ENCODE peak calls at places on chromosomes 7 and 10, in four cellular contexts. I, M, N and T are unnamed samples. For H3K4me1, the result is how much of the 10 kb centered on the place peaks cover.

GRCh38 chr10:42652860-42653259 is 14.5 kb upstream of the ZNF33B start:
- DNase-seq in M (no peak), N (no peak), I (no peak), T (no peak)

GRCh38 chr10:132329565-132330485 is 2.2 kb upstream of the LRRC27 start:
- DNase-seq in I (no peak), N (peak), M (no peak), T (no peak)

GRCh38 chr10:111989136-111990050 is 194.2 kb downstream of the GPAM start:
- DNase-seq in N (no peak), I (no peak), M (no peak), T (no peak)

GRCh38 chr10:31028076-31028475 is 3.6 kb downstream of the ZNF438 start:
- DNase-seq in N (no peak), I (no peak), M (no peak), T (no peak)

GRCh38 chr10:87694011-87694794 is 34.5 kb downstream of the PAPSS2 start:
- DNase-seq in M (no peak), N (no peak), I (no peak), T (no peak)

GRCh38 chr10:113538131-113538530 is 14.7 kb upstream of the HABP2 start:
- DNase-seq in M (no peak), I (no peak), N (no peak), T (no peak)

GRCh38 chr10:122375761-122376160 is 1.3 kb downstream of the PLEKHA1 start:
- DNase-seq in M (no peak), I (no peak), N (no peak), T (no peak)

GRCh38 chr10:21082206-21082605 is 185.1 kb upstream of the NEBL start:
- DNase-seq in M (no peak), I (no peak), N (no peak), T (no peak)

GRCh38 chr7:64874114-64874513 is 29.0 kb upstream of the ZNF273 start:
- DNase-seq in N (no peak), I (no peak), M (no peak), T (no peak)

GRCh38 chr7:105988277-105988676 is 25.2 kb downstream of the CDHR3 start:
- DNase-seq in M (no peak), I (no peak), N (no peak), T (no peak)

GRCh38 chr10:36493511-36493880 is 631.9 kb upstream of the ANKRD30A start:
- DNase-seq in M (no peak), N (no peak), I (no peak), T (no peak)

GRCh38 chr7:134829381-134829986 is 50.0 kb downstream of the CALD1 start:
- DNase-seq in I (no peak), N (no peak), M (no peak), T (no peak)

GRCh38 chr7:134827889-134828288 is 48.5 kb downstream of the CALD1 start:
- DNase-seq in M (no peak), I (no peak), N (no peak), T (no peak)

GRCh38 chr7:134826105-134826504 is 46.7 kb downstream of the CALD1 start:
- DNase-seq in N (no peak), M (no peak), I (no peak), T (no peak)

GRCh38 chr7:134828361-134828760 is 48.9 kb downstream of the CALD1 start:
- DNase-seq in M (no peak), N (no peak), I (no peak), T (no peak)

GRCh38 chr7:134827436-134827835 is 48.0 kb downstream of the CALD1 start:
- DNase-seq in N (no peak), I (no peak), M (no peak), T (no peak)
- H3K4me1 ChIP-seq in N (under half), I (under half), M (under half), T (under half)

GRCh38 chr10:15853800-15854199 is 6.5 kb downstream of the MINDY3 start:
- DNase-seq in M (no peak), N (no peak), I (no peak), T (no peak)
- TF ChIP-seq TCF7L2 in M (no peak), N (no peak), I (no peak), T (no peak)

GRCh38 chr7:116443101-116443523 is 56.4 kb upstream of the CAV2 start:
- DNase-seq in M (peak), N (no peak), I (peak), T (peak)
- H3K4me1 ChIP-seq in M (half or more), N (under half), I (under half), T (under half)

DNA sequence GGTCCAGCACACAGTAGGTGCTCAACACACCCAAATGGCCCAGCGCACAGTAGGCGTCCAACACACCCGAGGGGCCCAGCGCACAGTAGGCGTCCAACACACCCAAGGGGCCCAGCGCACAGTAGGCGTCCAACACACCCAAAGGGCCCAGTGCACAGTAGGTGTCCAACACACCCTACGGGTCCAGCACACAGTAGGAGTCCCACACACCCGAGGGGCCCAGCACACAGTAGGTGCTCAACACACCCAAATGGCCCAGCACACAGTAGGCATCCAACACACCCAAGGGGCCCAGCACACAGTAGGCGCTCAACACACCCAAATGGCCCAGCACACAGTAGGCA is 80.8 kb downstream of the FOXL3 start:
- DNase-seq in I (no peak), M (no peak), N (no peak), T (no peak)
- TF ChIP-seq TCF7L2 in I (no peak), M (no peak), N (no peak), T (no peak)

DNA sequence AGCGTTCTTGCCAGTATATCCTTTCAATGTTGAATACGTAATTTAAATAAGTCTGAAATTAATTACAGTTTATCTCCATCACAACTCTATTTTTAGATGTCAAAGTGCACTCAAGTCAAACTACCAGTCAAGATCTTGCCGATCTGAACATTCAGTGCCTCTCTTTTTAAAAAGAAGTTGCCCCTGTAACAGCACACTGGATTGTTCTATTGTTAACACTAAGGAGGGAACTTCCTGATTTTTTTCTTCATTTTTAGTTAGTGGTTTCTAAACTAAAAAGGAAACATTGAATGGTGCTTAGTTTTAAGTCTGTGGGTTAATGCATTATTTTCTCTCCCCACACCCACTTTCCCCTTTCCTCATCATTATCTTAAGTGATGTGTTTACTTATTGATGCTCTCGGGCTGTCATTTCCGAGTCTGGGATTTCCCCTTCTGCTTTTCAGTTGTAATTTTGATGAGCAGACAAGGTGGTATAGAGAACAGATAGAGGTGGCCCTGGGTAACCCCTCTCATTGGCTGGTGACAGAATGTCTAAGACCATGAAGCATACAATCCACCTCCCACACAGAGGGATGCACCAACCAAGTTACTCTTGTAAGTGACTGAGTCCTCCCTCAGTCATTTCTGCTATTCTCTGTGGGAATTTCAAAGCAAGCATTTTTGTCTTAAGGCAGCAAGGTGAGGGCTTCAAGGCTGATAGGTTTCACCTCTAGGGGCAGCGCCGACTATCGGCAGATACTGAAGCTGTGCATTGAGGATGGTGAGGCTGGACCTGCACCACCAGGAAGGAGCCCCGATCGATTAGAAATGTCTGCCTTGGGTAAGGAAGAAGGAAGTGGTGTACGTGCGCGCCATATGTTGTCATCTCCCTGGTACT is 49.4 kb downstream of the CHN2 start:
- DNase-seq in M (peak), N (peak), I (no peak), T (no peak)
- H3K4me1 ChIP-seq in M (under half), N (under half), I (half or more), T (under half)

GRCh38 chr7:107879400-107880035 is 11.5 kb upstream of the DLD start:
- DNase-seq in I (peak), M (peak), N (peak), T (peak)
- TF ChIP-seq TCF7L2 in I (no peak), M (no peak), N (no peak), T (no peak)

GRCh38 chr10:22609719-22610118 is 104.7 kb downstream of the PIP4K2A start:
- DNase-seq in N (no peak), I (no peak), M (no peak), T (no peak)

GRCh38 chr10:22605168-22605567 is 109.2 kb downstream of the PIP4K2A start:
- DNase-seq in M (no peak), N (no peak), I (no peak), T (no peak)

GRCh38 chr10:22606164-22606614 is 108.2 kb downstream of the PIP4K2A start:
- DNase-seq in N (peak), M (no peak), I (peak), T (no peak)

GRCh38 chr10:22604314-22605091 is 109.9 kb downstream of the PIP4K2A start:
- DNase-seq in N (no peak), I (no peak), M (no peak), T (no peak)

DNA sequence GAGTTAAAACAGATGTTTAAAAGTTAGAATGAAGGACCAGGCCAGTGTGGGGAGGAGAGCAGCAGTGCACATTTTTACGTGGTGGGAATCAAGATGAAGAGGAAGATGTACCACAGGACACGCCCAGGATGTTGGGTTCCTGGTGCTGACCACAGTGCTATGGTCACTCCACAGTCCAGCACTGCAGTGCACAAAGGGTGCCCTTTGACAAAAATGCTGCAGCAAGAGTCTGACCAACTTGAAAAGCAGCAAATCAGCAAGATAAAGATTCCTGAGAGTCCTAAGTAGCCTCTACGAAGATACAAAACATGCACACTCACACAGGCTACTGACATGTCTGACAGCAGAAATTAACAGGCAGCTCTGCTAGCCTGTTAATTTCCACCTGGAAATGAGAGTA is 107.1 kb downstream of the PIP4K2A start:
- DNase-seq in M (no peak), I (no peak), N (no peak), T (no peak)
- H3K4me1 ChIP-seq in M (under half), I (under half), N (under half), T (under half)

DNA sequence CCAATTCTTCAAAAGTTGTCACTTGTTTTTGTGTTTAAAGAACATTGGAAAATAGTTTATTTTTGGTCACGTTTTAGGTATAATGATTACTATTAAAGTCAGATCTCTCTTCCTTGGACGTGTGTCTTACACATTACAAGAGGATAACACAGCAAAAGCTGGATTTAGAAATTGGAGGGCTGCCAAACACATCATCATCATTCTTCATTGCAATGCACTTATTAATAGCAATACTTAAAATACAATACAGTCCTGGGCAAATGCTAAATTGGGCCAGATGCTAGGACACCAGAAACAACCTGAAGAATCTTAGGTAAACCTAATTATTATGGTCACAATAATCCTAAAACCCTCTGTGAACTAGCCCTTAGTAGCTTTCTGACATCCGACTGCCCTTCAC is 303.6 kb downstream of the DGKB start:
- DNase-seq in M (no peak), I (no peak), N (no peak), T (no peak)
- TF ChIP-seq TCF7L2 in M (no peak), I (no peak), N (no peak), T (no peak)

GRCh38 chr7:157630301-157630853 is 293.6 kb downstream of the DNAJB6 start:
- DNase-seq in N (no peak), I (no peak), M (no peak), T (no peak)
- H3K4me1 ChIP-seq in N (under half), I (under half), M (under half), T (under half)

DNA sequence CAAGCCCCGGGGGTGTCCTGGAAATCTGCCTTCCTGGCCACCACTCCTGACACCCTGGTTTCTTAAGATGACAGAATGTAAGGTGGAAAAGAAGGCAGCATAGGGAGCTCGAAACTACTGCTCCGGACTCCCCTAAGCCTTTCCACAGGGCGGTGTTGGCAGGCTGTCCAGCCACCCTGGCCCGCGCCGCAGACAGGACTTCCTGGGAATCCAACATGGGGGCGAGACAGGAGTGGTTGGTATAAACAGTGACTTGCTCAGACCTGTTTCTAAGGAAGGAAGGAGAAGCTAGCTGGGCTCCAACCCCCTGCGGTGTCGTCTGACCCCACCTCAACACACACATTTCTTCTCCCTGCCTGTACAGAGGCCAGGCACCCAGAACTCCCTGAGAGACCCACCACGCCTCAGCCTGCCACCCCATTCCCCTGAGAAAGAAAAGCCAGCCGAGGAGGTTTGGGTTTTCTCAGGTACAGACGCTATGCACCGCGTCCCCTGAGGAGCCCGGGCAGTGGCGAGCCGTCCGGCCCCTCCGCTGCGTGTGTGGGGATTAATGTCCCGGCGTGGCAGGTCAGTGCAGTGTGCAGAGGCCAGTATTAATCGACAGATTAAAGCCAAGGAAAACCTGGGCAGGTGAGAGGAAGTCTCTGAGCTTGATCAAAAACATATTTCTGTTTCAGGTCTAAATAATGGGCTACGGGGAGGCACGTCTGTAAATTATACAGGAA is 349.6 kb upstream of the MKI67 start:
- DNase-seq in I (no peak), N (no peak), M (no peak), T (no peak)
- TF ChIP-seq TCF7L2 in I (no peak), N (no peak), M (no peak), T (no peak)